ENCODE peak calls at places on chromosomes 7 and 10, in four cellular contexts. X, S, O and W are unnamed samples. For H3K9me3 and H3K4me1, the result is how much of the 10 kb centered on the place peaks cover.

GRCh38 chr10:21519981-21520436 is 5.5 kb downstream of the SKIDA1 start:
- DNase-seq in S (peak), O (peak), X (no peak), W (no peak)

GRCh38 chr7:94400643-94401042 is 5.9 kb downstream of the COL1A2 start:
- DNase-seq in O (no peak), X (no peak), S (no peak), W (no peak)

GRCh38 chr7:46654546-46655443 is 733.7 kb upstream of the IGFBP3 start:
- DNase-seq in X (no peak), S (peak), O (no peak), W (no peak)

GRCh38 chr7:84665339-84665738 is 470.8 kb upstream of the SEMA3A start:
- DNase-seq in X (no peak), O (peak), S (no peak), W (no peak)

GRCh38 chr7:20305726-20306125 is 25.0 kb upstream of the ITGB8 start:
- DNase-seq in O (no peak), X (no peak), S (no peak), W (no peak)

GRCh38 chr10:99534939-99535763 is 2.4 kb downstream of the NKX2-3 start:
- DNase-seq in O (peak), X (no peak), S (peak), W (no peak)

GRCh38 chr7:48454750-48455192 is 283.5 kb downstream of the ABCA13 start:
- DNase-seq in S (no peak), O (no peak), X (no peak), W (peak)

GRCh38 chr10:132685121-132685891 is 100.6 kb downstream of the NKX6-2 start:
- DNase-seq in S (no peak), X (peak), O (peak), W (peak)

GRCh38 chr10:125000366-125001312 is 58.7 kb downstream of the ZRANB1 start:
- DNase-seq in O (no peak), X (peak), S (no peak), W (no peak)

GRCh38 chr7:12747687-12748306 is 60.4 kb downstream of the ARL4A start:
- DNase-seq in X (no peak), S (peak), O (no peak), W (no peak)

GRCh38 chr10:130470973-130471372 is 334.8 kb downstream of the GLRX3 start:
- DNase-seq in O (no peak), X (no peak), S (no peak), W (no peak)

GRCh38 chr10:69965919-69966662 is 86.6 kb upstream of the MACROH2A2 start:
- DNase-seq in O (no peak), S (no peak), X (no peak), W (peak)

GRCh38 chr10:114084225-114084624 is 40.6 kb downstream of the ADRB1 start:
- DNase-seq in S (no peak), O (no peak), X (no peak), W (no peak)

GRCh38 chr10:30898964-30899363 is 132.7 kb downstream of the ZNF438 start:
- DNase-seq in S (no peak), O (no peak), X (no peak), W (no peak)

GRCh38 chr7:17185690-17186070 is 112.8 kb upstream of the AHR start:
- DNase-seq in O (peak), S (peak), X (no peak), W (no peak)

GRCh38 chr7:131236318-131236672 is 91.4 kb upstream of the MKLN1 start:
- DNase-seq in S (no peak), X (no peak), O (no peak), W (no peak)

GRCh38 chr10:93073539-93074136 is at the start of gene CYP26A1:
- DNase-seq in O (no peak), X (no peak), S (peak), W (no peak)

GRCh38 chr7:121697731-121698396 is 175.1 kb upstream of the PTPRZ1 start:
- DNase-seq in X (no peak), S (peak), O (no peak), W (no peak)

GRCh38 chr7:47253650-47254080 is 328.2 kb downstream of the TNS3 start:
- DNase-seq in S (peak), X (peak), O (peak), W (peak)

GRCh38 chr7:86958380-86958779 is 101.1 kb downstream of the ELAPOR2 start:
- DNase-seq in O (peak), S (no peak), X (no peak), W (no peak)

GRCh38 chr10:81882011-81882410 is 7.0 kb downstream of the NRG3 start:
- DNase-seq in S (no peak), X (no peak), O (no peak), W (no peak)

GRCh38 chr10:72320676-72321247 is 34.0 kb downstream of the DNAJB12 start:
- DNase-seq in S (peak), X (peak), O (peak), W (peak)

GRCh38 chr10:77162697-77163096 is 474.9 kb downstream of the KCNMA1 start:
- DNase-seq in X (no peak), S (peak), O (no peak), W (no peak)

GRCh38 chr10:124724279-124725027 is 19.7 kb downstream of the FAM53B start:
- DNase-seq in X (no peak), S (peak), O (no peak), W (peak)

GRCh38 chr7:132980406-132980805 is 101.5 kb downstream of the CHCHD3 start:
- DNase-seq in S (no peak), O (no peak), X (no peak), W (no peak)

GRCh38 chr7:92404170-92404614 is 43.1 kb upstream of the GATAD1 start:
- DNase-seq in S (no peak), X (no peak), O (no peak), W (no peak)

GRCh38 chr7:143002106-143002505 is 24.8 kb downstream of the OR9A2 start:
- DNase-seq in O (peak), X (no peak), S (peak), W (no peak)

GRCh38 chr10:130737622-130738021 is 573.9 kb downstream of the TCERG1L start:
- DNase-seq in O (peak), X (no peak), S (peak), W (no peak)

GRCh38 chr10:123967626-123968243 is 76.1 kb upstream of the CPXM2 start:
- DNase-seq in X (peak), S (peak), O (peak), W (peak)

GRCh38 chr7:51031791-51032484 is 249.2 kb upstream of the GRB10 start:
- DNase-seq in O (no peak), X (no peak), S (no peak), W (no peak)

GRCh38 chr10:48363617-48364355 is 57.3 kb downstream of the MAPK8 start:
- DNase-seq in X (no peak), O (peak), S (peak), W (no peak)

GRCh38 chr10:20903635-20904390 is 6.7 kb upstream of the NEBL start:
- DNase-seq in O (no peak), X (no peak), S (no peak), W (no peak)

GRCh38 chr10:5663692-5664427 is 2.5 kb downstream of the ASB13 start:
- DNase-seq in S (no peak), O (no peak), X (no peak), W (no peak)

GRCh38 chr10:78424721-78425120 is 391.1 kb downstream of the RPS24 start:
- DNase-seq in X (no peak), S (no peak), O (no peak), W (no peak)

GRCh38 chr10:66322261-66322660 is 603.6 kb upstream of the LRRTM3 start:
- DNase-seq in S (no peak), X (no peak), O (peak), W (no peak)

GRCh38 chr7:64320547-64321495 is 7.1 kb downstream of the ZNF736 start:
- DNase-seq in X (no peak), O (no peak), S (no peak), W (no peak)
- H3K9me3 ChIP-seq in X (under half), O (under half), S (under half), W (under half)

GRCh38 chr10:91925022-91925320 is 1.4 kb downstream of the BTAF1 start:
- DNase-seq in O (no peak), X (no peak), S (no peak), W (no peak)
- H3K4me1 ChIP-seq in O (under half), X (under half), S (under half), W (under half)

GRCh38 chr7:157516311-157516710 is 179.5 kb downstream of the DNAJB6 start:
- DNase-seq in O (no peak), X (no peak), S (no peak), W (no peak)
- H3K9me3 ChIP-seq in O (under half), X (under half), S (under half), W (under half)

DNA sequence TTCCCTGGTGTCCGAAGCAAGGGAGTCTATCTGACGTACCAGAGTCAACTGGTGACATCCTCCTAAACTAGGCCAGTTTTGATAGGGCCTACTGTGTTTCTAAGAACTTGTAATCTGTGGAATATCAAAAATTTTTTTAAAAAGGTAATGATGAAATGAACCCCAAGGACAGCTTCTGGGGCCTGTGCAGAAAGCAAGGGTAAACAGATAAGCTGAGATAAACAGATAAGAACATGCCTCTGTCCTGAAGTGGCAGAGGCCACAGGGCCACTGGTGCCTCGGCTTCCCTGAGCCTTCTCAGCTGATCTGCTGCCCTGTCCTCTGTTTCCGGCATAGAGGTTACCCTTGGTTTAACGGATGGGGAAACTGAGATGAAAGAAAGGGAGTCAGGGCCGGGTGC is 8.8 kb downstream of the GRK5 start:
- DNase-seq in O (no peak), X (no peak), S (no peak), W (no peak)
- H3K4me1 ChIP-seq in O (half or more), X (half or more), S (under half), W (under half)

DNA sequence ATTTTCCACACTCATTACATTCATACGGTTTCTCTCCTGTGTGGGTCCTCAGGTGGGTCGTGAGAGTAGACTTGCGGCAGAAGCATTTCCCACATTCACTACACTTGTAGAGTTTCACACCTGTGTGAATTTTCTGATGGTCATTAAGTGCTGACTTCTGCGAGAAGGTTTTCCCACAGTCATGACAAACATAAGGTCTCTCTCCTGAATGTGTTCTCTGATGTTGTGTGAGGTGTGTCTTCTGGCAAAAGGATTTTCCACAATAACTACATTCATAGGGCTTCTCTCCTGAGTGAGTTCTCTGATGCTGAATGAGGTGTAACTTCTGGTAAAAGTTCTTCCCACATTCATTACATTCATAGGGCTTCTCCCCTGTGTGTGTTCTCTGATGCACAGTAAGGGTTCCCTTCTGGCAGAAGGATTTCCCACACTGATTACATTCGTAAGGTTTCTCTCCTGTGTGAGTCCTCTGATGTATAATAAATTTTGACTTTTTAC is 15.1 kb downstream of the ZNF12 start:
- DNase-seq in S (peak), X (no peak), O (no peak), W (no peak)
- H3K9me3 ChIP-seq in S (half or more), X (half or more), O (half or more), W (under half)